ENCODE peak calls at places on chromosomes 3 and 15, in eight cellular contexts. P, Q, B, T, N, X, J and O are unnamed samples.
A peak's percentile ranks its signal among the peaks of the same experiment; 100 is the strongest.

GRCh38 chr3:124281453-124282316 is 289.8 kb upstream of the ROPN1 start:
- DNase-seq in P (no peak), Q (peak; percentile 76), B (peak; percentile 41), T (no peak), N (no peak), X (peak; percentile 68), J (no peak), O (peak; percentile 49)

GRCh38 chr3:82581350-82581749 is 819.9 kb upstream of the GBE1 start:
- DNase-seq in P (no peak), Q (no peak), B (no peak), T (no peak), N (no peak), X (peak; percentile 13), J (no peak), O (no peak)

GRCh38 chr3:14429237-14429636 is 26.8 kb downstream of the SLC6A6 start:
- DNase-seq in P (no peak), Q (no peak), B (no peak), T (no peak), N (no peak), X (no peak), J (no peak), O (no peak)

GRCh38 chr3:46674031-46674592 is 19.4 kb downstream of the ALS2CL start:
- DNase-seq in P (no peak), Q (no peak), B (no peak), T (no peak), N (no peak), X (peak; percentile 40), J (no peak), O (peak; percentile 2)

GRCh38 chr3:128806588-128806987 is 72.8 kb upstream of the ACAD9 start:
- DNase-seq in P (no peak), Q (no peak), B (no peak), T (no peak), N (no peak), X (no peak), J (no peak), O (no peak)

GRCh38 chr3:127304121-127304744 is 16.4 kb upstream of the PRR20G start:
- DNase-seq in P (no peak), Q (no peak), B (peak; percentile 35), T (no peak), N (no peak), X (no peak), J (peak; percentile 93), O (peak; percentile 80)

GRCh38 chr3:39090922-39091321 is 16.5 kb downstream of the GORASP1 start:
- DNase-seq in P (no peak), Q (peak; percentile 29), B (no peak), T (no peak), N (no peak), X (no peak), J (no peak), O (no peak)

GRCh38 chr15:59237119-59237853 is 30.6 kb downstream of the LDHAL6B start:
- DNase-seq in P (no peak), Q (peak; percentile 50), B (no peak), T (no peak), N (no peak), X (no peak), J (no peak), O (no peak)

GRCh38 chr3:58666683-58667082 is at the start of gene FAM3D:
- DNase-seq in P (no peak), Q (no peak), B (peak; percentile 7), T (no peak), N (no peak), X (no peak), J (no peak), O (no peak)

GRCh38 chr3:165521131-165521871 is 315.9 kb downstream of the BCHE start:
- DNase-seq in P (no peak), Q (no peak), B (no peak), T (no peak), N (no peak), X (no peak), J (no peak), O (no peak)

GRCh38 chr3:128845119-128845518 is 34.3 kb upstream of the ACAD9 start:
- DNase-seq in P (no peak), Q (no peak), B (no peak), T (no peak), N (no peak), X (peak; percentile 64), J (no peak), O (peak; percentile 45)

GRCh38 chr15:73856458-73857192 is 16.7 kb upstream of the TBC1D21 start:
- DNase-seq in P (no peak), Q (no peak), B (no peak), T (no peak), N (no peak), X (no peak), J (no peak), O (peak; percentile 51)

GRCh38 chr3:27289769-27290413 is 79.3 kb downstream of the NEK10 start:
- DNase-seq in P (no peak), Q (peak; percentile 48), B (no peak), T (no peak), N (no peak), X (no peak), J (no peak), O (no peak)

GRCh38 chr15:75929799-75930565 is 26.3 kb downstream of the FBXO22 start:
- DNase-seq in P (no peak), Q (no peak), B (no peak), T (no peak), N (no peak), X (no peak), J (no peak), O (no peak)

GRCh38 chr15:67109141-67110034 is 44.0 kb downstream of the SMAD3 start:
- DNase-seq in P (no peak), Q (peak; percentile 97), B (peak; percentile 98), T (peak; percentile 32), N (no peak), X (peak; percentile 65), J (no peak), O (no peak)

GRCh38 chr3:43503067-43503728 is 118.6 kb downstream of the ANO10 start:
- DNase-seq in P (no peak), Q (peak; percentile 66), B (peak; percentile 13), T (no peak), N (no peak), X (peak; percentile 34), J (peak; percentile 37), O (no peak)

GRCh38 chr3:48240000-48240710 is 749 bp upstream of the ZNF589 start:
- DNase-seq in P (peak; percentile 55), Q (no peak), B (no peak), T (no peak), N (no peak), X (peak; percentile 83), J (no peak), O (peak; percentile 13)
- H3K4me3 ChIP-seq in P (peak overlapping the region; percentile 60), Q (peak overlapping the region; percentile 90), B (no peak overlapping the region), T (peak overlapping the region; percentile 92), N (peak overlapping the region; percentile 90), X (no peak overlapping the region), J (peak overlapping the region; percentile 75), O (peak overlapping the region; percentile 82)

DNA sequence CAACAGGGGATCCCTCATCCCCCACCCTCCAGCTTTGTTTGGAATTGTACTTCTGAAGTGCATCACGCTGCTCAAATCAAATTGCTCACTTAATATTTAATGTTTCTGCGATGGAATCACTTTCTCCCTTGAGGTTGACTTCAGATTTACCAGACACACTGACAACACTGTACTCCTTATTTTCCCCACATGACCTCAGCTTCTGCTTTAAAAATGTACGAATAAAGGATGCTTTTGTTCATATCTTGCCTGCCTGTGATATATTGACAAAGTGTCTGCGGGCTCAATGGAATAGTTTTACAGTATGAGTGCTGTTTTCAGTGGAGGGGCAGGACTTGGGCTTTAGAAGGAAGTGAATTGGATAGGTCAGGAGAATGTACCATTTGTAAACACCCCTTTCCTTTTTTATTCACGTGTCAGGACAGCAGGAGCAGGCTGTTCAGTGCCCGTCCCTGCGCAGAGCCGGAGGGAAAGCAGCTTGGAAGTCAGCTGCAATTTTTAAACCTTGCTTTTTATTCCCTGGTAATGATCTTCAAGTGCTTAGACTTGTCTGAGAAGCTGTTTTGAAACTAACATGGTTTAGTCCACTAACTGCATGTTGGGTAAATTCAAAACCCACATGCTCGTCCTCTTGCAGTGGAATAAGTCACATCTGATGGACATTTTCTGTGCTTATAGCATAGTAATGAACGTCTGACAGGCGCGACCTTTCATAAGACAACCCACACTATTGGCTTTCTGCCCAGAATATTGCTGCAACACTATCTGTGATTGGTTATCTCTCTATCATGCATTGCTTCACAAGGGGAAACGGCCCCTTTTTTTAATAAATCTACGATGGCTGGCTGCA is 29.9 kb downstream of the MBNL1 start:
- DNase-seq in P (no peak), Q (peak; percentile 96), B (peak; percentile 85), T (peak; percentile 61), N (peak; percentile 39), X (peak; percentile 31), J (peak; percentile 76), O (peak; percentile 68)
- H3K4me3 ChIP-seq in P (peak overlapping the region; percentile 13), Q (peak overlapping the region; percentile 32), B (peak overlapping the region; percentile 41), T (peak overlapping the region; percentile 32), N (peak overlapping the region; percentile 4), X (no peak overlapping the region), J (peak overlapping the region; percentile 53), O (peak overlapping the region; percentile 59)

DNA sequence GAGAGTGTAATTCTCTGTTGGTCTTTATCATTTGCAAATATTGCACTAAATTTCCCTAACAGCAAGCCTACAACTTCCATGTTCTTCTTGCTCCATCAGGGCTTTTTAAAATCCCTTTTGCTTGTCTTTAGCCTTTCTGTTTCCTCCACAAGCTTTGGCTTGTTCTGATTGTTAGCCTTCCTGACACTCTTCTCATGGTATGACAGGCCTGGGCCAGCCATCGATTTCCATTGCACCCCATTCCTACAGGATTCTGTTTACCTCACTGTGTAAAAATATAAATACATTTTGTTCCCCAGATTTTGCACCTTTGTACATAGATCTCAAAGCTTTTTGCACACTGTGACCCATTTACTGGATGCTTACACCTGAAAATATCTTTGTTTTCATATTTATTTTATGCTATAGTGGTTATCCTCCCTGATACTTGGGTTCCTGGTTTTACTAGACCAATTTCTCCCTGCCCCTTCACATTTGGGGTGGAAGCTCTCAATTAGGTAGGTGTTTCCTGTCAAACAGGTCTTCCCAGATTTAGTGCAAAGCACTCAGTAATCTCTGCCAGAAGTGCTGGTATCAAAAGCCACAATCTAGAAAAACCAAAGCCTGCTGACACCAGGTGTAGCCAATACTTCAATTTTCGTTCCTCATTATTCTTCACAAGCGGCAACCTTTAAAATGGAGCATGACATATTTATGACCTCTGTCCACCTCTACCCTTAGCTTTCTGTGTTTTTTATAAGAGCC is 57.9 kb upstream of the PPP2R3A start:
- DNase-seq in P (no peak), Q (no peak), B (no peak), T (no peak), N (no peak), X (peak; percentile 45), J (peak; percentile 66), O (no peak)
- H3K4me3 ChIP-seq in P (no peak overlapping the region), Q (no peak overlapping the region), B (no peak overlapping the region), T (no peak overlapping the region), N (no peak overlapping the region), X (no peak overlapping the region), J (no peak overlapping the region), O (no peak overlapping the region)

DNA sequence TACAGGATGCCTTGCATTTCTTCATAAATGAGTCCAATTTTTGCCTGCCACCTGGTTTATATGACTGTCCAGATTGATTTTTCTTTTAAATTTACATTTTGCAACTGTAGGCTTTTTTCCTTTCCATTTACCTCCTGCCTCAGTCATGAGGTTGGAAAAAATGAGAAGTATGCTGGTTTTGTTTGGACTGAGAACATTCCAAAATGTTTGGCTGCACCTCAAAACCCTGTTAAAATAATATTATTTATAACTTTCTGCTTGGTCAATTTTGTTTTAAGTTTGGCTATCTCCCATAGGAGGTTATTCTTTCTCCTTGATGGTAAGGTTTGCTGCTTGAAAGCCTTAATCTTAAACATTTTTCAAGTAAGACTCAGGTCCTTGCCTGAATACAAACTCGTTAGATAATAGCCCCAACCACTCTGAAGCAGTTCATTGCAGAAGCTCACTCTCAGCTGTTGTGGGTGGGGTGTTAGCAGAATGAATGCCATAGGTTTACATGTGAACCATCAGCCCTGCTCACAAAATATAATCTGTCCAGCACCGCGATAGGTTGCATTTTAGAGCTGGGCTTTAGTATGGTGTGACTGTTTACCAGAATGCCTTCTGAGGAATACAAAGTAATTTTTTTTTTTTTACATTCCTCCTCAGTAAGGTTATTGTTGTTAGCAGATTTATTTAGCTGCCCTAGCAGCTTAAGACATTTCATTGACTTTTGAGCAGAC is 630.9 kb upstream of the KCNMB2 start:
- DNase-seq in P (no peak), Q (peak; percentile 93), B (no peak), T (no peak), N (no peak), X (peak; percentile 23), J (no peak), O (no peak)
- H3K4me3 ChIP-seq in P (no peak overlapping the region), Q (no peak overlapping the region), B (no peak overlapping the region), T (no peak overlapping the region), N (no peak overlapping the region), X (no peak overlapping the region), J (no peak overlapping the region), O (no peak overlapping the region)